ENCODE peak calls at places on chromosomes 16 and 17, in six cellular contexts. One of them, this sample, is unnamed.

GRCh38 chr17:2282297-2282873 is 21.2 kb downstream of the SMG6 start:
- DNase-seq in stimulated activated CD4-positive, alpha-beta T cell treated with anti-CD3 and anti-CD28 coated beads, Interleukin-12 subunit alpha, Interleukin-12 subunit beta, amount 100 ng/mL, for 4 hours: no peak
- DNase-seq in nucleus accumbens: no peak
- DNase-seq in A549: peak; percentile 67
- DNase-seq in activated naive CD8-positive, alpha-beta T cell treated with anti-CD3 and anti-CD28 coated beads, Interleukin-2, amount 50 U/mL, for 24 hours: no peak
- DNase-seq in T-helper 17 cell: no peak
- DNase-seq in this sample: peak; percentile 41

GRCh38 chr17:8386841-8387240 is 3.8 kb upstream of the RPL26 start:
- DNase-seq in stimulated activated CD4-positive, alpha-beta T cell treated with anti-CD3 and anti-CD28 coated beads, Interleukin-12 subunit alpha, Interleukin-12 subunit beta, amount 100 ng/mL, for 4 hours: no peak
- DNase-seq in nucleus accumbens: no peak
- DNase-seq in A549: no peak
- DNase-seq in activated naive CD8-positive, alpha-beta T cell treated with anti-CD3 and anti-CD28 coated beads, Interleukin-2, amount 50 U/mL, for 24 hours: no peak
- DNase-seq in T-helper 17 cell: no peak
- DNase-seq in this sample: no peak

GRCh38 chr16:4972938-4973587 is 14.9 kb downstream of the SEC14L5 start:
- DNase-seq in stimulated activated CD4-positive, alpha-beta T cell treated with anti-CD3 and anti-CD28 coated beads, Interleukin-12 subunit alpha, Interleukin-12 subunit beta, amount 100 ng/mL, for 4 hours: no peak
- DNase-seq in nucleus accumbens: peak; percentile 90
- DNase-seq in A549: no peak
- DNase-seq in activated naive CD8-positive, alpha-beta T cell treated with anti-CD3 and anti-CD28 coated beads, Interleukin-2, amount 50 U/mL, for 24 hours: no peak
- DNase-seq in T-helper 17 cell: no peak
- DNase-seq in this sample: no peak

GRCh38 chr17:38705523-38705802 is 390 bp downstream of the MLLT6 start:
- DNase-seq in stimulated activated CD4-positive, alpha-beta T cell treated with anti-CD3 and anti-CD28 coated beads, Interleukin-12 subunit alpha, Interleukin-12 subunit beta, amount 100 ng/mL, for 4 hours: no peak
- DNase-seq in nucleus accumbens: no peak
- DNase-seq in A549: no peak
- DNase-seq in activated naive CD8-positive, alpha-beta T cell treated with anti-CD3 and anti-CD28 coated beads, Interleukin-2, amount 50 U/mL, for 24 hours: no peak
- DNase-seq in T-helper 17 cell: no peak
- DNase-seq in this sample: no peak

GRCh38 chr17:2416010-2416734 is 15.3 kb upstream of the MNT start:
- DNase-seq in stimulated activated CD4-positive, alpha-beta T cell treated with anti-CD3 and anti-CD28 coated beads, Interleukin-12 subunit alpha, Interleukin-12 subunit beta, amount 100 ng/mL, for 4 hours: peak; percentile 86
- DNase-seq in nucleus accumbens: peak; percentile 84
- DNase-seq in A549: peak; percentile 88
- DNase-seq in activated naive CD8-positive, alpha-beta T cell treated with anti-CD3 and anti-CD28 coated beads, Interleukin-2, amount 50 U/mL, for 24 hours: peak; percentile 90
- DNase-seq in T-helper 17 cell: peak; percentile 79
- DNase-seq in this sample: peak; percentile 84

GRCh38 chr16:88962478-88963152 is 14.4 kb downstream of the CBFA2T3 start:
- DNase-seq in stimulated activated CD4-positive, alpha-beta T cell treated with anti-CD3 and anti-CD28 coated beads, Interleukin-12 subunit alpha, Interleukin-12 subunit beta, amount 100 ng/mL, for 4 hours: no peak
- DNase-seq in nucleus accumbens: no peak
- DNase-seq in A549: no peak
- DNase-seq in activated naive CD8-positive, alpha-beta T cell treated with anti-CD3 and anti-CD28 coated beads, Interleukin-2, amount 50 U/mL, for 24 hours: no peak
- DNase-seq in T-helper 17 cell: no peak
- DNase-seq in this sample: no peak

GRCh38 chr17:252456-252855 is 71.0 kb upstream of the DOC2B start:
- DNase-seq in stimulated activated CD4-positive, alpha-beta T cell treated with anti-CD3 and anti-CD28 coated beads, Interleukin-12 subunit alpha, Interleukin-12 subunit beta, amount 100 ng/mL, for 4 hours: no peak
- DNase-seq in nucleus accumbens: no peak
- DNase-seq in A549: no peak
- DNase-seq in activated naive CD8-positive, alpha-beta T cell treated with anti-CD3 and anti-CD28 coated beads, Interleukin-2, amount 50 U/mL, for 24 hours: no peak
- DNase-seq in T-helper 17 cell: no peak
- DNase-seq in this sample: no peak

GRCh38 chr16:768428-768827 is 7.9 kb downstream of the MSLN start:
- DNase-seq in stimulated activated CD4-positive, alpha-beta T cell treated with anti-CD3 and anti-CD28 coated beads, Interleukin-12 subunit alpha, Interleukin-12 subunit beta, amount 100 ng/mL, for 4 hours: no peak
- DNase-seq in nucleus accumbens: no peak
- DNase-seq in A549: no peak
- DNase-seq in activated naive CD8-positive, alpha-beta T cell treated with anti-CD3 and anti-CD28 coated beads, Interleukin-2, amount 50 U/mL, for 24 hours: no peak
- DNase-seq in T-helper 17 cell: no peak
- DNase-seq in this sample: no peak

GRCh38 chr17:50195196-50195865 is 6.1 kb downstream of the COL1A1 start:
- DNase-seq in stimulated activated CD4-positive, alpha-beta T cell treated with anti-CD3 and anti-CD28 coated beads, Interleukin-12 subunit alpha, Interleukin-12 subunit beta, amount 100 ng/mL, for 4 hours: no peak
- DNase-seq in nucleus accumbens: no peak
- DNase-seq in A549: no peak
- DNase-seq in activated naive CD8-positive, alpha-beta T cell treated with anti-CD3 and anti-CD28 coated beads, Interleukin-2, amount 50 U/mL, for 24 hours: no peak
- DNase-seq in T-helper 17 cell: no peak
- DNase-seq in this sample: no peak